ENCODE peak calls at places on chromosomes 7 and 10, in nine cellular contexts. L is dermis microvascular lymphatic vessel endothelial cell, P is NCI-H510A treated with DMSO at 0.1 percent for 48 hours, U is T follicular helper cell, M is pulmonary artery endothelial cell, T is NCI-H460, X is germinal center, Q is T-helper 1 cell, Z is left lung. K is an unnamed sample.

GRCh38 chr7:51123322-51124021 is 193.1 kb downstream of the COBL start:
- DNase-seq in L (peak; percentile 41), P (no peak), U (no peak), M (no peak), T (peak; percentile 79), X (no peak), Q (peak; percentile 92), Z (peak; percentile 57), K (no peak)

GRCh38 chr10:4623200-4623599 is 202.8 kb upstream of the AKR1E2 start:
- DNase-seq in L (no peak), P (no peak), U (no peak), M (no peak), T (no peak), X (no peak), Q (no peak), Z (no peak), K (no peak)

GRCh38 chr7:84780158-84781124 is 406.4 kb downstream of the SEMA3D start:
- DNase-seq in L (no peak), P (no peak), U (no peak), M (no peak), T (no peak), X (no peak), Q (no peak), Z (no peak), K (no peak)

GRCh38 chr10:22894714-22895113 is 33.1 kb upstream of the ARMC3 start:
- DNase-seq in L (no peak), P (no peak), U (no peak), M (no peak), T (no peak), X (no peak), Q (no peak), Z (no peak), K (no peak)

GRCh38 chr7:19587291-19587690 is 121.5 kb downstream of the POLR1F start:
- DNase-seq in L (no peak), P (no peak), U (no peak), M (no peak), T (peak; percentile 4), X (no peak), Q (no peak), Z (no peak), K (no peak)

GRCh38 chr7:48298779-48299178 is 127.5 kb downstream of the ABCA13 start:
- DNase-seq in L (no peak), P (no peak), U (no peak), M (no peak), T (no peak), X (no peak), Q (peak; percentile 46), Z (no peak), K (no peak)

GRCh38 chr10:9302142-9302746 is 1247.8 kb downstream of the GATA3 start:
- DNase-seq in L (peak; percentile 62), P (peak; percentile 4), U (peak; percentile 3), M (peak; percentile 4), T (peak; percentile 56), X (peak; percentile 3), Q (peak; percentile 48), Z (no peak), K (peak; percentile 59)

GRCh38 chr7:74039337-74039736 is 11.4 kb downstream of the ELN start:
- DNase-seq in L (no peak), P (peak; percentile 26), U (no peak), M (no peak), T (no peak), X (no peak), Q (no peak), Z (no peak), K (no peak)

GRCh38 chr7:93879356-93879755 is 11.2 kb downstream of the TFPI2 start:
- DNase-seq in L (no peak), P (no peak), U (no peak), M (no peak), T (no peak), X (no peak), Q (no peak), Z (no peak), K (no peak)

GRCh38 chr7:54799792-54800191 is 40.8 kb upstream of the SEC61G start:
- DNase-seq in L (no peak), P (no peak), U (no peak), M (no peak), T (no peak), X (no peak), Q (no peak), Z (no peak), K (no peak)

GRCh38 chr7:21941570-21942224 is 4.0 kb downstream of the CDCA7L start:
- DNase-seq in L (no peak), P (no peak), U (no peak), M (no peak), T (no peak), X (peak; percentile 77), Q (peak; percentile 12), Z (no peak), K (peak; percentile 24)

GRCh38 chr10:14366760-14367159 is 36.0 kb upstream of the FRMD4A start:
- DNase-seq in L (no peak), P (no peak), U (no peak), M (no peak), T (no peak), X (no peak), Q (no peak), Z (no peak), K (no peak)

GRCh38 chr7:131522325-131522920 is 34.0 kb downstream of the PODXL start:
- DNase-seq in L (peak; percentile 73), P (no peak), U (no peak), M (no peak), T (no peak), X (no peak), Q (peak; percentile 59), Z (no peak), K (no peak)

GRCh38 chr10:101060951-101061813 is 607 bp upstream of the KAZALD1 start:
- DNase-seq in L (peak; percentile 91), P (peak; percentile 90), U (peak; percentile 82), M (peak; percentile 63), T (peak; percentile 95), X (peak; percentile 98), Q (peak; percentile 90), Z (peak; percentile 97), K (peak; percentile 97)

GRCh38 chr7:82441916-82442478 is 1.6 kb downstream of the CACNA2D1 start:
- DNase-seq in L (peak; percentile 48), P (peak; percentile 13), U (no peak), M (no peak), T (no peak), X (no peak), Q (no peak), Z (no peak), K (no peak)

GRCh38 chr7:141648276-141649114 is 53.5 kb downstream of the DENND11 start:
- DNase-seq in L (no peak), P (no peak), U (no peak), M (no peak), T (no peak), X (no peak), Q (no peak), Z (no peak), K (no peak)

GRCh38 chr10:93079663-93080349 is 6.1 kb downstream of the CYP26A1 start:
- DNase-seq in L (no peak), P (no peak), U (no peak), M (no peak), T (no peak), X (no peak), Q (no peak), Z (no peak), K (no peak)

GRCh38 chr7:130397472-130397871 is 17.2 kb downstream of the CPA1 start:
- DNase-seq in L (no peak), P (no peak), U (no peak), M (no peak), T (no peak), X (no peak), Q (no peak), Z (no peak), K (no peak)

GRCh38 chr7:90710466-90710850 is 114.3 kb downstream of the CDK14 start:
- DNase-seq in L (no peak), P (no peak), U (no peak), M (no peak), T (no peak), X (no peak), Q (no peak), Z (no peak), K (no peak)

GRCh38 chr7:102221961-102222360 is 64.7 kb upstream of the SH2B2 start:
- DNase-seq in L (no peak), P (no peak), U (no peak), M (no peak), T (no peak), X (no peak), Q (no peak), Z (no peak), K (no peak)

GRCh38 chr7:2272031-2272430 is 30.0 kb downstream of the NUDT1 start:
- DNase-seq in L (no peak), P (no peak), U (no peak), M (no peak), T (no peak), X (no peak), Q (no peak), Z (no peak), K (no peak)

GRCh38 chr7:149450821-149451220 is 10.0 kb downstream of the ZNF777 start:
- DNase-seq in L (no peak), P (no peak), U (no peak), M (no peak), T (no peak), X (no peak), Q (no peak), Z (no peak), K (no peak)

GRCh38 chr7:102872460-102872859 is 40.3 kb upstream of the LRRC17 start:
- DNase-seq in L (peak; percentile 98), P (no peak), U (no peak), M (peak; percentile 96), T (no peak), X (no peak), Q (no peak), Z (no peak), K (no peak)

GRCh38 chr10:21488246-21488953 is 37.1 kb downstream of the SKIDA1 start:
- DNase-seq in L (no peak), P (no peak), U (no peak), M (no peak), T (no peak), X (no peak), Q (no peak), Z (no peak), K (no peak)

GRCh38 chr7:120337308-120337907 is 64.4 kb downstream of the KCND2 start:
- DNase-seq in L (peak; percentile 10), P (no peak), U (no peak), M (no peak), T (peak; percentile 8), X (peak; percentile 6), Q (no peak), Z (no peak), K (no peak)

GRCh38 chr10:128896183-128896805 is 570.7 kb upstream of the MGMT start:
- DNase-seq in L (no peak), P (no peak), U (no peak), M (no peak), T (no peak), X (no peak), Q (no peak), Z (no peak), K (no peak)

GRCh38 chr7:2876031-2876862 is 32.1 kb upstream of the GNA12 start:
- DNase-seq in L (peak; percentile 86), P (no peak), U (no peak), M (no peak), T (peak; percentile 30), X (no peak), Q (no peak), Z (no peak), K (no peak)

K was measured in erythroblast.